ENCODE peak calls at places on chromosomes 7 and 10, in five cellular contexts. One of them, this sample, is unnamed.

GRCh38 chr7:48112431-48113165 is 23.5 kb downstream of the UPP1 start:
- DNase-seq in stimulated activated CD4-positive, alpha-beta T cell treated with anti-CD3 and anti-CD28 coated beads, TNF-alpha, amount 100 ng/mL, for 4 hours: no peak
- DNase-seq in KBM-7: no peak
- DNase-seq in GM20000: no peak
- DNase-seq in MCF 10A: no peak
- DNase-seq in this sample: no peak

GRCh38 chr10:5890519-5890878 is 456 bp downstream of the FBH1 start:
- DNase-seq in MCF 10A: peak
- DNase-seq in KBM-7: peak
- DNase-seq in GM20000: no peak
- DNase-seq in stimulated activated CD4-positive, alpha-beta T cell treated with anti-CD3 and anti-CD28 coated beads, TNF-alpha, amount 100 ng/mL, for 4 hours: no peak
- DNase-seq in this sample: peak

GRCh38 chr10:45551387-45551786 is 121.2 kb downstream of the ZFAND4 start:
- DNase-seq in KBM-7: no peak
- DNase-seq in stimulated activated CD4-positive, alpha-beta T cell treated with anti-CD3 and anti-CD28 coated beads, TNF-alpha, amount 100 ng/mL, for 4 hours: no peak
- DNase-seq in GM20000: no peak
- DNase-seq in MCF 10A: no peak
- DNase-seq in this sample: no peak

GRCh38 chr10:71805776-71806705 is 32.7 kb upstream of the VSIR start:
- DNase-seq in MCF 10A: no peak
- DNase-seq in KBM-7: no peak
- DNase-seq in GM20000: no peak
- DNase-seq in stimulated activated CD4-positive, alpha-beta T cell treated with anti-CD3 and anti-CD28 coated beads, TNF-alpha, amount 100 ng/mL, for 4 hours: no peak
- DNase-seq in this sample: no peak

GRCh38 chr7:141178486-141179135 is 104.7 kb downstream of the TMEM178B start:
- DNase-seq in MCF 10A: no peak
- DNase-seq in GM20000: no peak
- DNase-seq in KBM-7: no peak
- DNase-seq in stimulated activated CD4-positive, alpha-beta T cell treated with anti-CD3 and anti-CD28 coated beads, TNF-alpha, amount 100 ng/mL, for 4 hours: no peak
- DNase-seq in this sample: no peak

GRCh38 chr7:73615886-73616285 is 8.4 kb downstream of the MLXIPL start:
- DNase-seq in MCF 10A: no peak
- DNase-seq in stimulated activated CD4-positive, alpha-beta T cell treated with anti-CD3 and anti-CD28 coated beads, TNF-alpha, amount 100 ng/mL, for 4 hours: no peak
- DNase-seq in GM20000: no peak
- DNase-seq in KBM-7: no peak
- DNase-seq in this sample: no peak

GRCh38 chr7:74097937-74098614 is 14.5 kb downstream of the LIMK1 start:
- DNase-seq in KBM-7: no peak
- DNase-seq in stimulated activated CD4-positive, alpha-beta T cell treated with anti-CD3 and anti-CD28 coated beads, TNF-alpha, amount 100 ng/mL, for 4 hours: no peak
- DNase-seq in GM20000: no peak
- DNase-seq in MCF 10A: peak
- DNase-seq in this sample: no peak

GRCh38 chr7:138679793-138680192 is 21.4 kb downstream of the SVOPL start:
- DNase-seq in stimulated activated CD4-positive, alpha-beta T cell treated with anti-CD3 and anti-CD28 coated beads, TNF-alpha, amount 100 ng/mL, for 4 hours: no peak
- DNase-seq in KBM-7: no peak
- DNase-seq in MCF 10A: no peak
- DNase-seq in GM20000: no peak
- DNase-seq in this sample: no peak

GRCh38 chr10:97673736-97674525 is 13.1 kb downstream of the AVPI1 start:
- DNase-seq in MCF 10A: peak
- DNase-seq in stimulated activated CD4-positive, alpha-beta T cell treated with anti-CD3 and anti-CD28 coated beads, TNF-alpha, amount 100 ng/mL, for 4 hours: no peak
- DNase-seq in GM20000: no peak
- DNase-seq in KBM-7: peak
- DNase-seq in this sample: no peak

GRCh38 chr7:143305423-143306070 is 10.4 kb upstream of the CLCN1 start:
- DNase-seq in stimulated activated CD4-positive, alpha-beta T cell treated with anti-CD3 and anti-CD28 coated beads, TNF-alpha, amount 100 ng/mL, for 4 hours: peak
- DNase-seq in MCF 10A: peak
- DNase-seq in GM20000: no peak
- DNase-seq in KBM-7: peak
- DNase-seq in this sample: peak

GRCh38 chr7:45092100-45092930 is 3.5 kb upstream of the NACAD start:
- DNase-seq in GM20000: no peak
- DNase-seq in KBM-7: no peak
- DNase-seq in stimulated activated CD4-positive, alpha-beta T cell treated with anti-CD3 and anti-CD28 coated beads, TNF-alpha, amount 100 ng/mL, for 4 hours: no peak
- DNase-seq in MCF 10A: peak
- DNase-seq in this sample: no peak

GRCh38 chr7:44477063-44477830 is 13.2 kb downstream of the NUDCD3 start:
- DNase-seq in KBM-7: peak
- DNase-seq in stimulated activated CD4-positive, alpha-beta T cell treated with anti-CD3 and anti-CD28 coated beads, TNF-alpha, amount 100 ng/mL, for 4 hours: peak
- DNase-seq in MCF 10A: peak
- DNase-seq in GM20000: peak
- DNase-seq in this sample: peak

GRCh38 chr10:74874649-74875048 is 48.2 kb downstream of the KAT6B start:
- DNase-seq in stimulated activated CD4-positive, alpha-beta T cell treated with anti-CD3 and anti-CD28 coated beads, TNF-alpha, amount 100 ng/mL, for 4 hours: no peak
- DNase-seq in GM20000: no peak
- DNase-seq in MCF 10A: no peak
- DNase-seq in KBM-7: no peak
- DNase-seq in this sample: no peak

GRCh38 chr7:129363-130221 is 62.8 kb upstream of the FAM20C start:
- DNase-seq in stimulated activated CD4-positive, alpha-beta T cell treated with anti-CD3 and anti-CD28 coated beads, TNF-alpha, amount 100 ng/mL, for 4 hours: no peak
- DNase-seq in GM20000: no peak
- DNase-seq in MCF 10A: no peak
- DNase-seq in KBM-7: no peak
- DNase-seq in this sample: no peak

GRCh38 chr10:2761971-2762370 is 305.4 kb upstream of the PFKP start:
- DNase-seq in KBM-7: no peak
- DNase-seq in MCF 10A: no peak
- DNase-seq in GM20000: no peak
- DNase-seq in stimulated activated CD4-positive, alpha-beta T cell treated with anti-CD3 and anti-CD28 coated beads, TNF-alpha, amount 100 ng/mL, for 4 hours: no peak
- DNase-seq in this sample: no peak

GRCh38 chr10:14751576-14752330 is 22.9 kb downstream of the FAM107B start:
- DNase-seq in stimulated activated CD4-positive, alpha-beta T cell treated with anti-CD3 and anti-CD28 coated beads, TNF-alpha, amount 100 ng/mL, for 4 hours: no peak
- DNase-seq in KBM-7: no peak
- DNase-seq in MCF 10A: peak
- DNase-seq in GM20000: no peak
- DNase-seq in this sample: peak

GRCh38 chr7:117085769-117086463 is 132.6 kb downstream of the ST7 start:
- DNase-seq in GM20000: no peak
- DNase-seq in MCF 10A: no peak
- DNase-seq in KBM-7: no peak
- DNase-seq in stimulated activated CD4-positive, alpha-beta T cell treated with anti-CD3 and anti-CD28 coated beads, TNF-alpha, amount 100 ng/mL, for 4 hours: no peak
- DNase-seq in this sample: no peak

GRCh38 chr7:71752171-71752935 is 620.4 kb downstream of the GALNT17 start:
- DNase-seq in MCF 10A: no peak
- DNase-seq in GM20000: peak
- DNase-seq in stimulated activated CD4-positive, alpha-beta T cell treated with anti-CD3 and anti-CD28 coated beads, TNF-alpha, amount 100 ng/mL, for 4 hours: no peak
- DNase-seq in KBM-7: peak
- DNase-seq in this sample: peak

GRCh38 chr10:31299119-31299518 is 19.9 kb upstream of the ZEB1 start:
- DNase-seq in KBM-7: no peak
- DNase-seq in MCF 10A: peak
- DNase-seq in stimulated activated CD4-positive, alpha-beta T cell treated with anti-CD3 and anti-CD28 coated beads, TNF-alpha, amount 100 ng/mL, for 4 hours: no peak
- DNase-seq in GM20000: no peak
- DNase-seq in this sample: no peak

GRCh38 chr7:45985902-45986301 is 64.8 kb upstream of the IGFBP3 start:
- DNase-seq in stimulated activated CD4-positive, alpha-beta T cell treated with anti-CD3 and anti-CD28 coated beads, TNF-alpha, amount 100 ng/mL, for 4 hours: no peak
- DNase-seq in MCF 10A: peak
- DNase-seq in GM20000: no peak
- DNase-seq in KBM-7: no peak
- DNase-seq in this sample: no peak

GRCh38 chr7:80348221-80348620 is 163.6 kb downstream of the GNAT3 start:
- DNase-seq in MCF 10A: peak
- DNase-seq in stimulated activated CD4-positive, alpha-beta T cell treated with anti-CD3 and anti-CD28 coated beads, TNF-alpha, amount 100 ng/mL, for 4 hours: no peak
- DNase-seq in KBM-7: no peak
- DNase-seq in GM20000: no peak
- DNase-seq in this sample: no peak

GRCh38 chr10:26969145-26969926 is 108.6 kb upstream of the ABI1 start:
- DNase-seq in MCF 10A: no peak
- DNase-seq in stimulated activated CD4-positive, alpha-beta T cell treated with anti-CD3 and anti-CD28 coated beads, TNF-alpha, amount 100 ng/mL, for 4 hours: no peak
- DNase-seq in KBM-7: no peak
- DNase-seq in GM20000: peak
- DNase-seq in this sample: no peak

GRCh38 chr10:46559231-46559671 is 2.8 kb upstream of the GPRIN2 start:
- DNase-seq in stimulated activated CD4-positive, alpha-beta T cell treated with anti-CD3 and anti-CD28 coated beads, TNF-alpha, amount 100 ng/mL, for 4 hours: no peak
- DNase-seq in GM20000: no peak
- DNase-seq in KBM-7: no peak
- DNase-seq in MCF 10A: no peak
- DNase-seq in this sample: no peak

GRCh38 chr7:101393865-101394264 is 31.2 kb downstream of the COL26A1 start:
- DNase-seq in stimulated activated CD4-positive, alpha-beta T cell treated with anti-CD3 and anti-CD28 coated beads, TNF-alpha, amount 100 ng/mL, for 4 hours: no peak
- DNase-seq in MCF 10A: no peak
- DNase-seq in KBM-7: no peak
- DNase-seq in GM20000: no peak
- DNase-seq in this sample: no peak

GRCh38 chr7:154644366-154644765 is 358.6 kb downstream of the PAXIP1 start:
- DNase-seq in GM20000: no peak
- DNase-seq in MCF 10A: no peak
- DNase-seq in KBM-7: no peak
- DNase-seq in stimulated activated CD4-positive, alpha-beta T cell treated with anti-CD3 and anti-CD28 coated beads, TNF-alpha, amount 100 ng/mL, for 4 hours: no peak
- DNase-seq in this sample: no peak

GRCh38 chr7:1742555-1743303 is 72.7 kb downstream of the ELFN1 start:
- DNase-seq in stimulated activated CD4-positive, alpha-beta T cell treated with anti-CD3 and anti-CD28 coated beads, TNF-alpha, amount 100 ng/mL, for 4 hours: no peak
- DNase-seq in MCF 10A: no peak
- DNase-seq in GM20000: peak
- DNase-seq in KBM-7: peak
- DNase-seq in this sample: peak

GRCh38 chr7:108189733-108190388 is 59.7 kb upstream of the LAMB4 start:
- DNase-seq in GM20000: peak
- DNase-seq in KBM-7: no peak
- DNase-seq in MCF 10A: no peak
- DNase-seq in stimulated activated CD4-positive, alpha-beta T cell treated with anti-CD3 and anti-CD28 coated beads, TNF-alpha, amount 100 ng/mL, for 4 hours: no peak
- DNase-seq in this sample: peak

GRCh38 chr7:25429731-25430130 is 201.4 kb upstream of the NPVF start:
- DNase-seq in MCF 10A: no peak
- DNase-seq in GM20000: no peak
- DNase-seq in KBM-7: no peak
- DNase-seq in stimulated activated CD4-positive, alpha-beta T cell treated with anti-CD3 and anti-CD28 coated beads, TNF-alpha, amount 100 ng/mL, for 4 hours: no peak
- DNase-seq in this sample: no peak

GRCh38 chr7:86970986-86971385 is 88.5 kb downstream of the ELAPOR2 start:
- DNase-seq in GM20000: no peak
- DNase-seq in MCF 10A: no peak
- DNase-seq in KBM-7: no peak
- DNase-seq in stimulated activated CD4-positive, alpha-beta T cell treated with anti-CD3 and anti-CD28 coated beads, TNF-alpha, amount 100 ng/mL, for 4 hours: no peak
- DNase-seq in this sample: no peak

GRCh38 chr7:106457678-106458077 is 172.9 kb upstream of the NAMPT start:
- DNase-seq in KBM-7: no peak
- DNase-seq in stimulated activated CD4-positive, alpha-beta T cell treated with anti-CD3 and anti-CD28 coated beads, TNF-alpha, amount 100 ng/mL, for 4 hours: no peak
- DNase-seq in MCF 10A: no peak
- DNase-seq in GM20000: no peak
- DNase-seq in this sample: no peak

GRCh38 chr7:151062399-151063211 is 3.2 kb downstream of the SLC4A2 start:
- DNase-seq in stimulated activated CD4-positive, alpha-beta T cell treated with anti-CD3 and anti-CD28 coated beads, TNF-alpha, amount 100 ng/mL, for 4 hours: no peak
- DNase-seq in MCF 10A: peak
- DNase-seq in KBM-7: no peak
- DNase-seq in GM20000: no peak
- DNase-seq in this sample: no peak

GRCh38 chr7:18995811-18996400 is 121.5 kb downstream of the TWIST1 start:
- DNase-seq in KBM-7: no peak
- DNase-seq in stimulated activated CD4-positive, alpha-beta T cell treated with anti-CD3 and anti-CD28 coated beads, TNF-alpha, amount 100 ng/mL, for 4 hours: no peak
- DNase-seq in GM20000: no peak
- DNase-seq in MCF 10A: no peak
- DNase-seq in this sample: no peak

GRCh38 chr10:119608316-119609155 is 11.8 kb upstream of the TIAL1 start:
- DNase-seq in stimulated activated CD4-positive, alpha-beta T cell treated with anti-CD3 and anti-CD28 coated beads, TNF-alpha, amount 100 ng/mL, for 4 hours: no peak
- DNase-seq in MCF 10A: peak
- DNase-seq in KBM-7: no peak
- DNase-seq in GM20000: peak
- DNase-seq in this sample: peak

GRCh38 chr7:142362349-142362748 is 104.5 kb upstream of the PRSS58 start:
- DNase-seq in MCF 10A: no peak
- DNase-seq in GM20000: no peak
- DNase-seq in stimulated activated CD4-positive, alpha-beta T cell treated with anti-CD3 and anti-CD28 coated beads, TNF-alpha, amount 100 ng/mL, for 4 hours: no peak
- DNase-seq in KBM-7: no peak
- DNase-seq in this sample: no peak

GRCh38 chr7:1669954-1670893 is at the start of gene ELFN1:
- DNase-seq in GM20000: peak
- DNase-seq in stimulated activated CD4-positive, alpha-beta T cell treated with anti-CD3 and anti-CD28 coated beads, TNF-alpha, amount 100 ng/mL, for 4 hours: no peak
- DNase-seq in KBM-7: no peak
- DNase-seq in MCF 10A: no peak
- DNase-seq in this sample: no peak

GRCh38 chr7:42493436-42494198 is 256.6 kb upstream of the GLI3 start:
- DNase-seq in GM20000: no peak
- DNase-seq in MCF 10A: peak
- DNase-seq in stimulated activated CD4-positive, alpha-beta T cell treated with anti-CD3 and anti-CD28 coated beads, TNF-alpha, amount 100 ng/mL, for 4 hours: no peak
- DNase-seq in KBM-7: peak
- DNase-seq in this sample: no peak

GRCh38 chr7:104089622-104090021 is 100.2 kb upstream of the RELN start:
- DNase-seq in GM20000: no peak
- DNase-seq in stimulated activated CD4-positive, alpha-beta T cell treated with anti-CD3 and anti-CD28 coated beads, TNF-alpha, amount 100 ng/mL, for 4 hours: no peak
- DNase-seq in KBM-7: no peak
- DNase-seq in MCF 10A: no peak
- DNase-seq in this sample: no peak